ENCODE peak calls at places on chromosomes 1 and 21, in four cellular contexts. N is RPMI8226, A is T-helper 9 cell, Z is neural crest cell. E is an unnamed sample.

GRCh38 chr1:113903496-113904291 is 905 bp downstream of the AP4B1 start:
- DNase-seq in Z (no peak), A (no peak), N (no peak), E (peak)

GRCh38 chr1:195851804-195852203 is 756.4 kb downstream of the KCNT2 start:
- DNase-seq in N (no peak), A (no peak), Z (no peak), E (no peak)

GRCh38 chr1:6338685-6339084 is 54.9 kb downstream of the ACOT7 start:
- DNase-seq in A (no peak), N (no peak), Z (peak), E (no peak)

GRCh38 chr21:46078984-46079356 is 18.9 kb upstream of the COL6A2 start:
- DNase-seq in N (no peak), A (no peak), Z (no peak), E (no peak)

GRCh38 chr1:211476200-211476849 is 15.6 kb downstream of the RD3 start:
- DNase-seq in N (peak), A (peak), Z (peak), E (peak)

GRCh38 chr1:50603274-50604271 is 180.3 kb upstream of the DMRTA2 start:
- DNase-seq in N (no peak), A (no peak), Z (no peak), E (no peak)

GRCh38 chr1:175514309-175515001 is 228.9 kb downstream of the TNR start:
- DNase-seq in A (no peak), N (no peak), Z (no peak), E (no peak)

GRCh38 chr1:20721117-20722061 is 3.6 kb upstream of the KIF17 start:
- DNase-seq in N (no peak), A (no peak), Z (no peak), E (no peak)

GRCh38 chr1:53550201-53550741 is 91.1 kb downstream of the DMRTB1 start:
- DNase-seq in A (no peak), Z (no peak), N (no peak), E (no peak)

GRCh38 chr1:207366022-207366421 is 44.5 kb downstream of the CD55 start:
- DNase-seq in Z (no peak), A (no peak), N (no peak), E (no peak)

GRCh38 chr1:235366286-235366685 is 941 bp upstream of the TBCE start:
- DNase-seq in Z (no peak), N (no peak), A (no peak), E (peak)

GRCh38 chr1:245585252-245585959 is 430.6 kb downstream of the KIF26B start:
- DNase-seq in N (no peak), A (no peak), Z (no peak), E (no peak)

GRCh38 chr1:150567341-150567716 is 12.1 kb downstream of the MCL1 start:
- DNase-seq in Z (no peak), N (peak), A (no peak), E (peak)

GRCh38 chr1:65319141-65319540 is 9.8 kb downstream of the DNAJC6 start:
- DNase-seq in A (no peak), N (no peak), Z (no peak), E (no peak)

GRCh38 chr1:210363119-210363518 is 34.4 kb downstream of the HHAT start:
- DNase-seq in N (no peak), Z (no peak), A (no peak), E (no peak)

E was measured in K562.